ENCODE peak calls at places on chromosome 15, in four cellular contexts. I is brain microvascular endothelial cell, D is A549, V is epithelial cell of prostate. X is an unnamed sample.

GRCh38 chr15:26082833-26083174 is 219.7 kb upstream of the ATP10A start:
- DNase-seq in D (no peak), V (no peak), I (peak), X (peak)

GRCh38 chr15:90620379-90621134 is 90.8 kb downstream of the CRTC3 start:
- DNase-seq in I (no peak), V (no peak), D (no peak), X (no peak)

GRCh38 chr15:52020253-52021085 is 1.4 kb downstream of the MAPK6 start:
- DNase-seq in D (no peak), V (no peak), I (no peak), X (no peak)

GRCh38 chr15:76533995-76534394 is 197.4 kb downstream of the ISL2 start:
- DNase-seq in V (no peak), I (no peak), D (no peak), X (no peak)

GRCh38 chr15:33022629-33023028 is 171.9 kb downstream of the FMN1 start:
- DNase-seq in V (no peak), D (no peak), I (peak), X (no peak)

GRCh38 chr15:98113357-98113756 is 152.9 kb downstream of the ARRDC4 start:
- DNase-seq in D (no peak), I (no peak), V (no peak), X (no peak)

GRCh38 chr15:48866141-48866563 is 11.8 kb upstream of the EID1 start:
- DNase-seq in I (peak), D (no peak), V (no peak), X (no peak)

GRCh38 chr15:89772933-89773583 is 3.1 kb upstream of the MESP2 start:
- DNase-seq in I (no peak), V (no peak), D (peak), X (no peak)

GRCh38 chr15:75554717-75555116 is 24.4 kb downstream of the PTPN9 start:
- DNase-seq in V (no peak), I (peak), D (no peak), X (no peak)

GRCh38 chr15:80526556-80527340 is 122.6 kb downstream of the ARNT2 start:
- DNase-seq in I (peak), V (no peak), D (no peak), X (no peak)

GRCh38 chr15:87610366-87610765 is 646.2 kb downstream of the NTRK3 start:
- DNase-seq in I (peak), D (no peak), V (no peak), X (no peak)

GRCh38 chr15:67833504-67834248 is 6.2 kb downstream of the RNU6-1 start:
- DNase-seq in D (peak), I (no peak), V (no peak), X (no peak)

GRCh38 chr15:72341361-72341760 is 21.4 kb upstream of the CELF6 start:
- DNase-seq in I (no peak), V (no peak), D (peak), X (no peak)

GRCh38 chr15:57743424-57743823 is 36.9 kb downstream of the POLR2M start:
- DNase-seq in D (peak), V (no peak), I (no peak), X (no peak)

GRCh38 chr15:74833376-74834107 is 7.1 kb downstream of the CPLX3 start:
- DNase-seq in I (no peak), V (no peak), D (no peak), X (no peak)

GRCh38 chr15:23484870-23485269 is 37.8 kb upstream of the GOLGA6L2 start:
- DNase-seq in I (no peak), V (no peak), D (peak), X (no peak)

GRCh38 chr15:42608110-42608531 is 32.7 kb downstream of the STARD9 start:
- DNase-seq in I (peak), D (no peak), V (no peak), X (no peak)

GRCh38 chr15:47717036-47717611 is at the start of gene SEMA6D:
- DNase-seq in I (peak), D (peak), V (peak), X (peak)

GRCh38 chr15:50066202-50066601 is 52.8 kb downstream of the ATP8B4 start:
- DNase-seq in V (no peak), D (peak), I (peak), X (no peak)

GRCh38 chr15:51298656-51299055 is 39.7 kb downstream of the CYP19A1 start:
- DNase-seq in V (no peak), D (no peak), I (no peak), X (no peak)

GRCh38 chr15:39599871-39600270 is 19.0 kb downstream of the THBS1 start:
- DNase-seq in I (no peak), D (no peak), V (no peak), X (no peak)

GRCh38 chr15:88048237-88048636 is 208.3 kb downstream of the NTRK3 start:
- DNase-seq in I (no peak), D (no peak), V (no peak), X (no peak)

GRCh38 chr15:63908281-63908680 is 74.5 kb upstream of the HERC1 start:
- DNase-seq in D (no peak), I (no peak), V (no peak), X (no peak)

GRCh38 chr15:74196175-74196574 is 6.4 kb downstream of the STRA6 start:
- DNase-seq in I (peak), D (peak), V (peak), X (no peak)

GRCh38 chr15:22895465-22896190 is 57.2 kb downstream of the NIPA2 start:
- DNase-seq in D (peak), I (peak), V (peak), X (no peak)

GRCh38 chr15:92449476-92449875 is 55.8 kb downstream of the ST8SIA2 start:
- DNase-seq in D (no peak), V (no peak), I (peak), X (no peak)

GRCh38 chr15:93235926-93236781 is 147.1 kb upstream of the RGMA start:
- DNase-seq in V (no peak), D (peak), I (no peak), X (no peak)

GRCh38 chr15:30997270-30997669 is 5.8 kb upstream of the MTMR10 start:
- DNase-seq in D (peak), I (no peak), V (no peak), X (no peak)
- H3K27ac ChIP-seq in D (no peak), I (no peak), V (no peak), X (no peak)

GRCh38 chr15:55661431-55661830 is 73.3 kb upstream of the PYGO1 start:
- DNase-seq in V (no peak), I (peak), D (no peak), X (no peak)
- H3K27ac ChIP-seq in V (no peak), I (no peak), D (no peak), X (no peak)

DNA sequence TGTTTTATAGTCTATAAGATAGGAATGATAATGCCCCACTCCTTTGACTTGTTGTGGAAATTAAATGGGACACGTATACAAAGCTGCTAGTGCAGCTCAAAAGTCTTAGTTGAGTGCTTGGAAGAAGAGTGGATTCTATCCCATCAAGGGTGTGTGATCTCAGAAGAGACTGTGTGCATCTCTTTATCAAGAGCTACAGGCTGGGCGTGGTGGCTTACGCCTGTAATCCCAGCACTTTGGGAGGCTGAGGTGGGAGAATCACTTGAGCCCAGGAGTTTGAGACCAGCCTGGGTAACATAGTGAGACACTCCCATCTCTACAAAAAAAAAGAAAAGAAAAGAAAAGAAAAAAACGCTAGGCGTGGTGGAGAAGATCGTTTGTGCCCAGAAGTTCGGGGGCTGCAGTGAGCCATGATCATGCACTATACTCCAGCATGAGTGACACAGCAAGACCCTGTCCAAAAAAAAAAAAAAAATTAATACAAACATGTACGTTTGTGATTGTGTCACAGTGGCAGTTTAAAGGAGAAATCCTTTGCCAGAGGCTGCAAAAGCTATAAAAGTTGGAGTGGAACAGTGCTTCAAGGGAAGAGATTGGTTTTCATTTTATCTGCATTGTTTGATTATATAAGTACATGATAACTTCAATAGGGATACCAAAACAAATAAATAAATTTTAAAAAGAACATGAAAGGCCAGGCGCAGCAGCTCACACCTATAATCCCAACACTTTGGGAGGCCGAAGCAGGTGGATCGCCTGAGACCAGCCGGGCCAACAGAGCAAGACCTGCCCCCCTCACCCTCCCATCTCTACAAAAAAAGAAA is 895 bp upstream of the DIS3L start:
- DNase-seq in D (no peak), V (no peak), I (no peak), X (no peak)
- H3K27ac ChIP-seq in D (peak), V (peak), I (no peak), X (peak)

GRCh38 chr15:99137877-99138276 is 33.0 kb downstream of the SYNM start:
- DNase-seq in I (no peak), D (no peak), V (no peak), X (no peak)
- H3K27ac ChIP-seq in I (no peak), D (no peak), V (no peak), X (no peak)

DNA sequence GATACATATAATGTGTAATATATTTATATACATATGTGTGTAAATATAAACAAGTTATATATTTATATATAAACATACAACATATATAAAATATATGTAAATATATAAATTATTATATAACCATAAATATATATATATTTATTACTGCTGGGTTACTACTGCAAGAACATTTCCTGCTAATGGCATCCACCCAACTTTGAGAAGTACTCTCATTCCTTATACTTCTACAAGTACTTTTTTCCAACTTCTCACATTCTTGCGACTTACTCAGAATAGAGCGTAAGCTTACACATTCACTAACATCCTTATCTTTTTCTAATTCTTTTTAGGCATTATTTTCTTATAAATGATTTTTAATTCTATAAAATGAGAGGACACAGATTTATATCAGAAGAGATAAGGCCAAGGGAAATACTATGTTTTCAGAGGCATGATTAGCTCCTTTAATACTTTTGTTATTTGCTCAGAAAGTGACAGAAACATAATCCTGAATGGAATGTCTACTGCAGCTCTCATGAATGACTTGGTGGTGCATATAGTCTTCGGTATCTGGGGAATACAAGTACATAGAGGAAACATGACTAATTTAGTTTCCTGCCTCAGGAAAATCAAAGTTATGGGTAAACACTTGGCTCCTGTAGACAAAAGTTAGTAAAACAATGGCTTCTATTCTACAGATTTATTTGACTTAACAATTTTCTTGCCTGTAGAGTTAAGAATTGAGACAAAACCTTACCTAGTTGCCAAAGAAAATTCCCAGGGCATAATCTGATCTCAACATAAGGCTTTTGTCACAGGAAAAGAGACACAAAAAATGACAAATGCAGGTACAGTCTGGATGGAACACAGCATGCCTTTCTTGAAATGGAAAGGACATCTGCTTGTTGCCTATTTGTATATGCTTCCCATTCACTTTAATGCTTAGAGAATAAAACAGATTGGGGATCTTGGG is 453.9 kb downstream of the SQOR start:
- DNase-seq in D (no peak), I (no peak), V (no peak), X (no peak)
- H3K27ac ChIP-seq in D (no peak), I (no peak), V (no peak), X (no peak)

GRCh38 chr15:41567261-41567660 is 8.2 kb downstream of the TYRO3 start:
- DNase-seq in I (no peak), V (no peak), D (no peak), X (no peak)
- H3K27ac ChIP-seq in I (no peak), V (no peak), D (no peak), X (peak)

GRCh38 chr15:85704021-85704420 is 90.7 kb downstream of the KLHL25 start:
- DNase-seq in D (no peak), I (no peak), V (no peak), X (no peak)

GRCh38 chr15:85700767-85701166 is 94.0 kb downstream of the KLHL25 start:
- DNase-seq in D (no peak), V (no peak), I (no peak), X (no peak)

GRCh38 chr15:85706779-85707518 is 87.8 kb downstream of the KLHL25 start:
- DNase-seq in D (no peak), I (peak), V (no peak), X (no peak)

GRCh38 chr15:85704720-85705119 is 90.0 kb downstream of the KLHL25 start:
- DNase-seq in V (no peak), D (no peak), I (no peak), X (no peak)

DNA sequence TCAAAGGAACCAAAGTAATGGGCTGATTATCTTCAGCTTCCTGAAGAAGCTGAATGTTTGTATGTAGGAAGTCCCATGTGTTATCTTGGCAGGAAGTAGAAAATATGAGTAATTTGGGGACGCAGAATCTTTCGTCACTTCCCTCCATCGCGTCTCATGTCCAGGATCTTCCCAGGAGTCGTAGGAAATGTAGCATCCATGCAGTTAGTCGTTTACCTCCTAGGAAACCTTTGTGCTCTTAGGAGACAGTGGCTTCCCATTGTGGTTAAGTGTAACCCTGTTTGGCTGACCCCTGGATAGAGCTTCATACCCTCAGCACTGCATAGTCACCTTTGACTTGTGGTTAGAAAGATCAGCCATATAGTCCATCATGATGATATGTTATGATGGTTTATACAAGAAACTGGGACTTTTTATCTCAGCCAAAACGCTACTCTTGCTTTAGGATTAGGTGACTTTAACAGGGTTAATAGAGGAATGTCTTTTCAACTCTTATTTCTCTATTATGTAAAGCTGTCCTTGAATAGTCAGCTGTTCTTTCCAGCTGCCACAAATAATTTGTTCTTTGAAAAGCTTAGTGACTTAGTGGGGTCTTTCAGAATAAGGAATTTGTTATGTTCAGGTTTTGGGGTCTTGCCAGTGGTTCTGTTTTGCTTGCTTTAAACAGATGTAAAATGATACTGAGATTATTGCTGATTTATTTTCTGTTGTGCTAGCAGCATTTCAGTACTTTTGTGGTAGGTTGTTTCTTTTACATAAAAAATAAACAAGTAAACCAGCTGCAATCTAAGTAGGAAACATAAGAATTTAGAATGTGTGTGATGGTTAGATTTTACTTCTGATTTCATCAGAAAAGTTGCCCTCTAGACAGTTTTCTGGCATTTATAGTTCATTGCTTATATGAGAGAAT is 92.1 kb downstream of the KLHL25 start:
- DNase-seq in V (no peak), D (no peak), I (peak), X (no peak)
- H3K27ac ChIP-seq in V (no peak), D (no peak), I (peak), X (no peak)